ENCODE peak calls at places on chromosome 1, in four cellular contexts. One of them, this sample, is unnamed.

GRCh38 chr1:26112407-26112775 is 767 bp downstream of the PDIK1L start:
- DNase-seq in keratinocyte: no peak
- DNase-seq in sigmoid colon: no peak
- DNase-seq in fibroblast of lung: no peak
- DNase-seq in this sample: no peak

GRCh38 chr1:9655127-9655723 is 3.7 kb downstream of the PIK3CD start:
- DNase-seq in keratinocyte: no peak
- DNase-seq in sigmoid colon: no peak
- DNase-seq in fibroblast of lung: no peak
- DNase-seq in this sample: no peak

GRCh38 chr1:92329356-92330129 is 30.7 kb downstream of the RPAP2 start:
- DNase-seq in fibroblast of lung: peak; percentile 13
- DNase-seq in keratinocyte: peak; percentile 76
- DNase-seq in sigmoid colon: no peak
- DNase-seq in this sample: no peak

GRCh38 chr1:8211620-8212442 is 106.1 kb upstream of the SLC45A1 start:
- DNase-seq in keratinocyte: peak; percentile 94
- DNase-seq in fibroblast of lung: peak; percentile 98
- DNase-seq in sigmoid colon: peak; percentile 73
- DNase-seq in this sample: no peak

GRCh38 chr1:72241397-72241796 is 40.9 kb downstream of the NEGR1 start:
- DNase-seq in fibroblast of lung: no peak
- DNase-seq in sigmoid colon: no peak
- DNase-seq in keratinocyte: no peak
- DNase-seq in this sample: no peak

GRCh38 chr1:244970236-244970652 is 105.9 kb upstream of the HNRNPU start:
- DNase-seq in keratinocyte: no peak
- DNase-seq in fibroblast of lung: peak; percentile 79
- DNase-seq in sigmoid colon: no peak
- DNase-seq in this sample: no peak

GRCh38 chr1:23636009-23636408 is 55.6 kb upstream of the RPL11 start:
- DNase-seq in fibroblast of lung: no peak
- DNase-seq in keratinocyte: no peak
- DNase-seq in sigmoid colon: no peak
- DNase-seq in this sample: no peak

GRCh38 chr1:175388286-175388685 is 195.7 kb upstream of the KIAA0040 start:
- DNase-seq in keratinocyte: no peak
- DNase-seq in sigmoid colon: no peak
- DNase-seq in fibroblast of lung: no peak
- DNase-seq in this sample: no peak

GRCh38 chr1:10283318-10283984 is 73.1 kb downstream of the KIF1B start:
- DNase-seq in sigmoid colon: no peak
- DNase-seq in fibroblast of lung: no peak
- DNase-seq in keratinocyte: no peak
- DNase-seq in this sample: no peak

GRCh38 chr1:70627910-70628309 is 216.8 kb downstream of the CTH start:
- DNase-seq in keratinocyte: no peak
- DNase-seq in fibroblast of lung: no peak
- DNase-seq in sigmoid colon: no peak
- DNase-seq in this sample: no peak

GRCh38 chr1:155179107-155180031 is 5.7 kb downstream of the TRIM46 start:
- DNase-seq in fibroblast of lung: no peak
- DNase-seq in sigmoid colon: peak; percentile 57
- DNase-seq in keratinocyte: no peak
- DNase-seq in this sample: no peak

GRCh38 chr1:6266641-6267040 is 5.7 kb upstream of the GPR153 start:
- DNase-seq in fibroblast of lung: no peak
- DNase-seq in keratinocyte: no peak
- DNase-seq in sigmoid colon: no peak
- DNase-seq in this sample: no peak

GRCh38 chr1:210688482-210689233 is 360.0 kb downstream of the HHAT start:
- DNase-seq in sigmoid colon: no peak
- DNase-seq in keratinocyte: no peak
- DNase-seq in fibroblast of lung: peak; percentile 9
- DNase-seq in this sample: no peak

GRCh38 chr1:216456682-216457081 is 33.4 kb upstream of the USH2A start:
- DNase-seq in sigmoid colon: no peak
- DNase-seq in fibroblast of lung: peak; percentile 77
- DNase-seq in keratinocyte: no peak
- DNase-seq in this sample: no peak

GRCh38 chr1:226974544-226975258 is 34.6 kb downstream of the COQ8A start:
- DNase-seq in sigmoid colon: peak; percentile 74
- DNase-seq in keratinocyte: no peak
- DNase-seq in fibroblast of lung: no peak
- DNase-seq in this sample: no peak

GRCh38 chr1:206111528-206111927 is 5.7 kb downstream of the AVPR1B start:
- DNase-seq in fibroblast of lung: no peak
- DNase-seq in sigmoid colon: no peak
- DNase-seq in keratinocyte: no peak
- DNase-seq in this sample: no peak

GRCh38 chr1:112146201-112146715 is 156.8 kb upstream of the KCND3 start:
- DNase-seq in fibroblast of lung: no peak
- DNase-seq in sigmoid colon: no peak
- DNase-seq in keratinocyte: no peak
- DNase-seq in this sample: no peak

GRCh38 chr1:171717080-171717479 is 24.8 kb downstream of the VAMP4 start:
- DNase-seq in keratinocyte: no peak
- DNase-seq in sigmoid colon: no peak
- DNase-seq in fibroblast of lung: no peak
- DNase-seq in this sample: no peak

GRCh38 chr1:2342384-2343022 is 48.9 kb downstream of the MORN1 start:
- DNase-seq in keratinocyte: no peak
- DNase-seq in sigmoid colon: no peak
- DNase-seq in fibroblast of lung: no peak
- DNase-seq in this sample: no peak

GRCh38 chr1:205144751-205145150 is 23.0 kb upstream of the RBBP5 start:
- DNase-seq in sigmoid colon: no peak
- DNase-seq in keratinocyte: no peak
- DNase-seq in fibroblast of lung: peak; percentile 59
- DNase-seq in this sample: no peak

GRCh38 chr1:82778612-82779011 is 977.9 kb downstream of the ADGRL2 start:
- DNase-seq in sigmoid colon: no peak
- DNase-seq in fibroblast of lung: no peak
- DNase-seq in keratinocyte: no peak
- DNase-seq in this sample: no peak

GRCh38 chr1:237888143-237888542 is 2.6 kb downstream of the ZP4 start:
- DNase-seq in fibroblast of lung: no peak
- DNase-seq in keratinocyte: no peak
- DNase-seq in sigmoid colon: no peak
- DNase-seq in this sample: no peak

GRCh38 chr1:10625554-10625953 is 150.8 kb downstream of the PEX14 start:
- DNase-seq in sigmoid colon: peak; percentile 52
- DNase-seq in fibroblast of lung: no peak
- DNase-seq in keratinocyte: no peak
- DNase-seq in this sample: no peak

GRCh38 chr1:50416553-50417453 is 6.4 kb downstream of the DMRTA2 start:
- DNase-seq in fibroblast of lung: no peak
- DNase-seq in sigmoid colon: no peak
- DNase-seq in keratinocyte: no peak
- DNase-seq in this sample: no peak

GRCh38 chr1:5494518-5494917 is 497.7 kb downstream of the NPHP4 start:
- DNase-seq in sigmoid colon: no peak
- DNase-seq in fibroblast of lung: no peak
- DNase-seq in keratinocyte: no peak
- DNase-seq in this sample: no peak

GRCh38 chr1:63691672-63692425 is 82.0 kb upstream of the ROR1 start:
- DNase-seq in sigmoid colon: peak; percentile 84
- DNase-seq in keratinocyte: peak; percentile 40
- DNase-seq in fibroblast of lung: peak; percentile 99
- DNase-seq in this sample: no peak

GRCh38 chr1:18480315-18481189 is at the start of gene KLHDC7A:
- DNase-seq in sigmoid colon: peak; percentile 46
- DNase-seq in keratinocyte: no peak
- DNase-seq in fibroblast of lung: no peak
- DNase-seq in this sample: no peak

GRCh38 chr1:14516974-14517812 is 81.3 kb upstream of the KAZN start:
- DNase-seq in fibroblast of lung: peak; percentile 84
- DNase-seq in keratinocyte: peak; percentile 90
- DNase-seq in sigmoid colon: peak; percentile 73
- DNase-seq in this sample: no peak

DNA sequence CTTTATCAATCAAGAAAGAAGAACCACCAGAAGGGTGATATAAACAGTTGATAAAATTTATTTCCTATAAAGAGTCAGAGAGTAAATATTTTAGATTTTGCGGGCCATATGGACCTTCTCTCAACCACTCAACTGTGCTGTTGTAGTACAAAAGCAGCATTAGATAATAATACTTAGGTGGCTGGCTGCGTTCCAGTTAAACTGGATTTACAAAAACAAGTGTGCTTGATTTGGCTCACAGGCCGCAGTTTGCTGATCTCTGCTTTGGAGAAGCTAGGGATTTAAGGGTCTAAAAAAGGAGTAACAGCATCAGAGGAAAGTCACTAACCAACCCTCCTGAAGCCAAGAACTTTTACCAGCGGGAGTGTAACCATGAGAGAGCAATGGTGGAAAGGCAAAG is 1406.0 kb downstream of the KCNT2 start:
- DNase-seq in keratinocyte: no peak
- DNase-seq in sigmoid colon: no peak
- DNase-seq in fibroblast of lung: peak; percentile 94
- DNase-seq in this sample: no peak
- TF ChIP-seq CTCF in keratinocyte: no peak
- TF ChIP-seq CTCF in sigmoid colon: no peak
- TF ChIP-seq CTCF in fibroblast of lung: no peak
- TF ChIP-seq CTCF in this sample: no peak

GRCh38 chr1:145736191-145736590 is 16.9 kb downstream of the CD160 start:
- DNase-seq in keratinocyte: no peak
- DNase-seq in fibroblast of lung: no peak
- DNase-seq in sigmoid colon: no peak
- DNase-seq in this sample: no peak

DNA sequence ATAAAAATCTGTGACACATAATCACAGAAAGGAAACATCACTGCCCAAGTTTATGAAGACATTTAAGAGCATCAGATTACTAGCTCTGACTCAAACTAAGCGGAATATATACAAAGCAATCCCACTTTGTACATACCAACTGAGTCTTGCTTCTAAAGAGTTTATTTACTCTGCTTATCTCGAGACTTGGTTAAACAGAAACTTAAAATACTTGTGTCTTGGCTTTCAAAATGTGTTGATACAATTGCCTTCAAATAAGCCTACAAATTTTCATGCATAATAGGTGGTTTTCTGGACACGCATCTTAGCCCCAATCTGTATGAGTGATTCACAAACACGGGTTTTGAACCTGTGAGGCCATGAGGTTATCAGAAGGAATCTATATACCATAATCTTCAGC is 21.0 kb downstream of the CD160 start:
- DNase-seq in keratinocyte: no peak
- DNase-seq in sigmoid colon: no peak
- DNase-seq in fibroblast of lung: peak; percentile 95
- DNase-seq in this sample: no peak
- H3K27ac ChIP-seq in keratinocyte: no peak overlapping the region
- H3K27ac ChIP-seq in sigmoid colon: no peak overlapping the region
- H3K27ac ChIP-seq in fibroblast of lung: no peak overlapping the region
- H3K27ac ChIP-seq in this sample: no peak overlapping the region

GRCh38 chr1:24744911-24745710 is at the start of gene CLIC4:
- DNase-seq in keratinocyte: peak; percentile 96
- DNase-seq in sigmoid colon: peak; percentile 100
- DNase-seq in fibroblast of lung: peak; percentile 99
- DNase-seq in this sample: peak; percentile 98
- TF ChIP-seq CTCF in keratinocyte: peak; percentile 38
- TF ChIP-seq CTCF in sigmoid colon: no peak
- TF ChIP-seq CTCF in fibroblast of lung: no peak
- TF ChIP-seq CTCF in this sample: no peak

GRCh38 chr1:45354838-45355237 is 14.6 kb upstream of the MUTYH start:
- DNase-seq in fibroblast of lung: no peak
- DNase-seq in sigmoid colon: no peak
- DNase-seq in keratinocyte: no peak
- DNase-seq in this sample: no peak
- H3K27ac ChIP-seq in fibroblast of lung: no peak overlapping the region
- H3K27ac ChIP-seq in sigmoid colon: no peak overlapping the region
- H3K27ac ChIP-seq in keratinocyte: no peak overlapping the region
- H3K27ac ChIP-seq in this sample: no peak overlapping the region

DNA sequence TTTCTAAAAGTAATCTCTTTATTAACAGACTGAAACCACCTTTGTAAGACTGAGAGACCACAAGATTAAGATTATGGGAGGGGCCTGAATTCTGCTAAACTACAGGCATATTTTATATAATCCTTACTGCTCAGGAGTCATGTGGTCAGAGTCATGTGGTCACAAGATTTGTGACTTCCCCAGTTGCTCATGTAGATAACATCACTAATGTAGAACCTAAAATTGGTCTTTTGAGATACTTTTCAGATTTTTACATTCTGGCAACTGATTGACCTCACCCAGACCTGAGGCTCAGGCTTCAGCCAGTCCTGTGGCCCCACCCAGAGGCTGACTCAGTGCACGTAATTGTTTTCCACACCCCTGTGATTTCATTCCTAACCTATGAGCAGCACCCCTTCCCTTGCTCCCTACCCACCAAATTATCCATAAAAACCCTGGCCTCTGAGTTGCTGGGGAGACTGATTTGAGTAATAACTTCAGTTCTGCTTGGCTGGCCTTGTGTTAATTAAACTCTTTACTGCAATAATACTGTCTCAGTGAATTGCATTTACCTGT is 41.8 kb upstream of the ZNF326 start:
- DNase-seq in keratinocyte: peak; percentile 79
- DNase-seq in fibroblast of lung: peak; percentile 77
- DNase-seq in sigmoid colon: no peak
- DNase-seq in this sample: peak; percentile 9
- TF ChIP-seq CTCF in keratinocyte: no peak
- TF ChIP-seq CTCF in fibroblast of lung: no peak
- TF ChIP-seq CTCF in sigmoid colon: no peak
- TF ChIP-seq CTCF in this sample: peak; percentile 41

GRCh38 chr1:183244466-183244865 is 58.4 kb downstream of the LAMC2 start:
- DNase-seq in fibroblast of lung: peak; percentile 96
- DNase-seq in sigmoid colon: peak; percentile 95
- DNase-seq in keratinocyte: no peak
- DNase-seq in this sample: no peak

GRCh38 chr1:183247066-183247465 is 61.0 kb downstream of the LAMC2 start:
- DNase-seq in fibroblast of lung: no peak
- DNase-seq in sigmoid colon: no peak
- DNase-seq in keratinocyte: no peak
- DNase-seq in this sample: no peak

GRCh38 chr1:183246436-183246835 is 60.4 kb downstream of the LAMC2 start:
- DNase-seq in keratinocyte: no peak
- DNase-seq in sigmoid colon: no peak
- DNase-seq in fibroblast of lung: no peak
- DNase-seq in this sample: no peak

GRCh38 chr1:183243190-183244065 is 57.4 kb downstream of the LAMC2 start:
- DNase-seq in fibroblast of lung: peak; percentile 53
- DNase-seq in sigmoid colon: peak; percentile 93
- DNase-seq in keratinocyte: no peak
- DNase-seq in this sample: no peak

GRCh38 chr1:183245366-183245765 is 59.3 kb downstream of the LAMC2 start:
- DNase-seq in fibroblast of lung: no peak
- DNase-seq in keratinocyte: no peak
- DNase-seq in sigmoid colon: no peak
- DNase-seq in this sample: no peak
- H3K27ac ChIP-seq in fibroblast of lung: no peak overlapping the region
- H3K27ac ChIP-seq in keratinocyte: no peak overlapping the region
- H3K27ac ChIP-seq in sigmoid colon: peak overlapping the region; percentile 37
- H3K27ac ChIP-seq in this sample: no peak overlapping the region